ENCODE peak calls at places on chromosomes 12 and 14, in ten cellular contexts. O, X, W, J, B, L, R, N, A and C are unnamed samples.

GRCh38 chr14:105307052-105307727 is 6.4 kb upstream of the BRF1 start:
- DNase-seq in O (no peak), X (no peak), W (no peak), J (no peak), B (no peak), L (no peak), R (no peak), N (no peak), A (no peak), C (no peak)

GRCh38 chr14:23629831-23630396 is 6.2 kb upstream of the DHRS2 start:
- DNase-seq in O (no peak), X (no peak), W (no peak), J (no peak), B (no peak), L (no peak), R (no peak), N (no peak), A (no peak), C (no peak)

GRCh38 chr14:91870001-91870400 is 2.7 kb upstream of the TC2N start:
- DNase-seq in O (no peak), X (peak), W (no peak), J (peak), B (peak), L (no peak), R (no peak), N (no peak), A (peak), C (no peak)

GRCh38 chr14:92122761-92123160 is 992 bp downstream of the CPSF2 start:
- DNase-seq in O (no peak), X (no peak), W (no peak), J (no peak), B (no peak), L (no peak), R (no peak), N (no peak), A (no peak), C (no peak)

GRCh38 chr12:78392918-78393317 is 471.7 kb upstream of the SYT1 start:
- DNase-seq in O (peak), X (no peak), W (no peak), J (no peak), B (no peak), L (no peak), R (no peak), N (peak), A (no peak), C (no peak)

GRCh38 chr12:39127401-39127800 is 222.0 kb upstream of the CPNE8 start:
- DNase-seq in O (no peak), X (no peak), W (no peak), J (no peak), B (no peak), L (no peak), R (no peak), N (no peak), A (no peak), C (no peak)

GRCh38 chr12:89153341-89153740 is 199.0 kb downstream of the DUSP6 start:
- DNase-seq in O (no peak), X (no peak), W (no peak), J (no peak), B (no peak), L (no peak), R (no peak), N (no peak), A (no peak), C (no peak)

GRCh38 chr12:111180830-111181726 is 187.8 kb downstream of the PHETA1 start:
- DNase-seq in O (no peak), X (no peak), W (no peak), J (no peak), B (no peak), L (no peak), R (no peak), N (peak), A (no peak), C (no peak)

GRCh38 chr12:47889040-47889439 is 15.8 kb downstream of the VDR start:
- DNase-seq in O (peak), X (no peak), W (no peak), J (no peak), B (no peak), L (no peak), R (no peak), N (no peak), A (no peak), C (no peak)

GRCh38 chr14:44928793-44929192 is 33.0 kb downstream of the KLHL28 start:
- DNase-seq in O (no peak), X (no peak), W (no peak), J (no peak), B (peak), L (no peak), R (no peak), N (no peak), A (no peak), C (no peak)

GRCh38 chr12:104064842-104065441 is 611 bp downstream of the HCFC2 start:
- DNase-seq in O (no peak), X (no peak), W (no peak), J (no peak), B (peak), L (no peak), R (no peak), N (no peak), A (no peak), C (no peak)

GRCh38 chr12:32877670-32878459 is 18.7 kb downstream of the PKP2 start:
- DNase-seq in O (no peak), X (no peak), W (peak), J (no peak), B (no peak), L (no peak), R (no peak), N (no peak), A (no peak), C (no peak)

GRCh38 chr14:101823511-101824120 is 62.1 kb downstream of the PPP2R5C start:
- DNase-seq in O (no peak), X (peak), W (no peak), J (peak), B (peak), L (no peak), R (peak), N (no peak), A (peak), C (no peak)